ENCODE peak calls at places on chromosomes 4 and X, in ten cellular contexts. C is K562, I is body of pancreas, L is GM12878, F is HCT116, D is uterus, A is tibial nerve, B is testis, V is transverse colon, G is HepG2. K is an unnamed sample.

GRCh38 chr4:188495169-188495568 is 355.9 kb downstream of the TRIML1 start:
- DNase-seq in C (no peak), I (no peak), L (no peak), F (no peak), D (no peak), A (no peak), B (no peak), V (no peak), G (no peak), K (no peak)

GRCh38 chrX:85288992-85289723 is 45.4 kb downstream of the ZNF711 start:
- DNase-seq in C (peak; percentile 8), I (no peak), L (no peak), F (no peak), D (no peak), A (no peak), B (no peak), V (no peak), G (no peak), K (no peak)

GRCh38 chr4:10172278-10173038 is 55.9 kb upstream of the WDR1 start:
- DNase-seq in C (no peak), I (no peak), L (no peak), F (no peak), D (no peak), A (no peak), B (no peak), V (no peak), G (no peak), K (no peak)

GRCh38 chr4:83356899-83357661 is 22.4 kb upstream of the HPSE start:
- DNase-seq in C (no peak), I (no peak), L (no peak), F (peak; percentile 48), D (no peak), A (no peak), B (no peak), V (no peak), G (peak; percentile 76), K (no peak)

GRCh38 chrX:73965833-73966232 is 338.1 kb upstream of the ZCCHC13 start:
- DNase-seq in C (no peak), I (no peak), L (no peak), F (no peak), D (no peak), A (no peak), B (no peak), V (no peak), G (no peak), K (no peak)

GRCh38 chr4:73679836-73680235 is 59.6 kb upstream of the RASSF6 start:
- DNase-seq in C (no peak), I (no peak), L (no peak), F (no peak), D (no peak), A (no peak), B (no peak), V (no peak), G (no peak), K (no peak)

GRCh38 chr4:52110171-52110570 is 59.1 kb downstream of the SPATA18 start:
- DNase-seq in C (no peak), I (no peak), L (no peak), F (no peak), D (no peak), A (no peak), B (no peak), V (no peak), G (no peak), K (no peak)

GRCh38 chrX:34918856-34919255 is 23.7 kb upstream of the FAM47B start:
- DNase-seq in C (no peak), I (no peak), L (no peak), F (no peak), D (no peak), A (no peak), B (peak; percentile 23), V (no peak), G (peak; percentile 9), K (no peak)

GRCh38 chr4:105122334-105122733 is 24.3 kb upstream of the TET2 start:
- DNase-seq in C (no peak), I (no peak), L (no peak), F (no peak), D (no peak), A (no peak), B (no peak), V (no peak), G (no peak), K (no peak)

GRCh38 chr4:184591070-184591677 is 58.1 kb downstream of the CASP3 start:
- DNase-seq in C (no peak), I (no peak), L (no peak), F (no peak), D (no peak), A (no peak), B (no peak), V (no peak), G (no peak), K (no peak)

GRCh38 chr4:101471201-101471600 is 123.9 kb upstream of the PPP3CA start:
- DNase-seq in C (no peak), I (no peak), L (no peak), F (no peak), D (no peak), A (no peak), B (no peak), V (no peak), G (no peak), K (no peak)

GRCh38 chrX:73213734-73214133 is 917 bp downstream of the NAP1L2 start:
- DNase-seq in C (no peak), I (no peak), L (no peak), F (no peak), D (no peak), A (no peak), B (no peak), V (no peak), G (no peak), K (no peak)

GRCh38 chr4:183333202-183333601 is 11.0 kb upstream of the CLDN24 start:
- DNase-seq in C (no peak), I (no peak), L (no peak), F (no peak), D (no peak), A (no peak), B (no peak), V (no peak), G (no peak), K (no peak)

GRCh38 chr4:183337833-183338232 is 15.6 kb upstream of the CLDN24 start:
- DNase-seq in C (no peak), I (peak; percentile 9), L (no peak), F (no peak), D (no peak), A (no peak), B (no peak), V (no peak), G (no peak), K (no peak)

GRCh38 chr4:183333983-183334382 is 11.8 kb upstream of the CLDN24 start:
- DNase-seq in C (no peak), I (no peak), L (no peak), F (peak; percentile 62), D (no peak), A (no peak), B (no peak), V (no peak), G (peak; percentile 81), K (no peak)

GRCh38 chr4:183337349-183337748 is 15.1 kb upstream of the CLDN24 start:
- DNase-seq in C (no peak), I (peak; percentile 3), L (no peak), F (no peak), D (no peak), A (no peak), B (no peak), V (no peak), G (no peak), K (no peak)

DNA sequence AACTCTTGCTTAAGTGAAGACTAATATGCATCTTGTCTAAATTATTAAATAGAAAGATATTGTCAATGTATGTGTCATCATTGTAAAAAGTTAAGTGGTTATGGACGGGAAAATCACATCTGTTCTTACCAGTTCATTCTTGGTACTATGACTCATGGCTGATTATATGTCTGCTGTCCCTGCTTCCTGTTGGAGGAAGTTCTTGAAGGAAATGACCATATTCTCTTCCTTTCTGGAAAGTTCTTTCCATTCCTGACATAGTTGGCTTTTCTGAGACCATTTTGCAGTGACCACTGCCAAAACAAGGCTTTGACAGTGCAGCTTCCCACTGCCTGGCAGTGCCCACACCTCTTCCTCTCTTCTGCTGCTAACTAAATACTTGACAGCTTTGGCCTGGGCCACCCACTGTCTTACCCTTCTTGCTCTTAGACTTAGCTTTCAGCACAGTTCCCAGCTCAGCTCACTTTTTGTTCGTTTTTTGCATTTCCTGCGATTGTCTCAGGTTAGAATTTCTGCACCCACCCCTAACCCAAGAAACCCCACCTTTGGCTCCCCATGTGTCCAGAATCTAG is 13.2 kb upstream of the CLDN24 start:
- DNase-seq in C (no peak), I (no peak), L (no peak), F (peak; percentile 68), D (no peak), A (no peak), B (no peak), V (no peak), G (peak; percentile 31), K (no peak)
- TF ChIP-seq POLR2A in C (no peak), I (no peak), L (no peak), F (no peak), D (no peak), A (no peak), B (no peak), V (no peak), G (no peak), K (no peak)

DNA sequence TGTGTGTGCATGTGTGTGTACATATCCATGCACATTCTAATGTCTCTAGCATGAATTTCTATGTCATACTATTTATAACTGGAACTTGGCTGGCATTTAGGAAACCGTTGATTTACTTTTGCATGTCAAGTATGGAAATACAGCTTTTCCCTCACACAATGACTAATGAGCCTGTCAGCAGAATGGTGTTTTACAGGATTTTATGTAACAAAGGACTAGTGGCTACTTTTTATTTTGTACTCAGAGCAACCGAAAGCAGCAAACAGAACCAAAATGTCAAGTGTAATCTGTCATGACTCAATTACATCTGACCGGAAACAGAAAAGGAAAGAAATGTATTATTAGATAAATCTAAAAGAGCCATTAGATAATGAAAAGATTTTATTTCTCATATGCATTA is 1911.6 kb upstream of the AGA start:
- DNase-seq in C (no peak), I (no peak), L (no peak), F (no peak), D (no peak), A (no peak), B (no peak), V (no peak), G (no peak), K (no peak)
- H3K36me3 ChIP-seq in C (no peaks in the 10 kb centered on the region), I (no peaks in the 10 kb centered on the region), L (no peaks in the 10 kb centered on the region), F (no peaks in the 10 kb centered on the region), D (no peaks in the 10 kb centered on the region), A (no peaks in the 10 kb centered on the region), B (no peaks in the 10 kb centered on the region), V (no peaks in the 10 kb centered on the region), G (no peaks in the 10 kb centered on the region), K (no peaks in the 10 kb centered on the region)

GRCh38 chr4:2411786-2412510 is 6.5 kb downstream of the ZFYVE28 start:
- DNase-seq in C (no peak), I (no peak), L (peak; percentile 52), F (no peak), D (no peak), A (no peak), B (no peak), V (no peak), G (no peak), K (no peak)
- H3K27ac ChIP-seq in C (peak overlapping the region; percentile 84), I (peak overlapping the region; percentile 67), L (peak overlapping the region; percentile 60), F (peak overlapping the region; percentile 91), D (no peak overlapping the region), A (peak overlapping the region; percentile 73), B (no peak overlapping the region), V (peak overlapping the region; percentile 91), G (no peak overlapping the region), K (peak overlapping the region; percentile 67)

DNA sequence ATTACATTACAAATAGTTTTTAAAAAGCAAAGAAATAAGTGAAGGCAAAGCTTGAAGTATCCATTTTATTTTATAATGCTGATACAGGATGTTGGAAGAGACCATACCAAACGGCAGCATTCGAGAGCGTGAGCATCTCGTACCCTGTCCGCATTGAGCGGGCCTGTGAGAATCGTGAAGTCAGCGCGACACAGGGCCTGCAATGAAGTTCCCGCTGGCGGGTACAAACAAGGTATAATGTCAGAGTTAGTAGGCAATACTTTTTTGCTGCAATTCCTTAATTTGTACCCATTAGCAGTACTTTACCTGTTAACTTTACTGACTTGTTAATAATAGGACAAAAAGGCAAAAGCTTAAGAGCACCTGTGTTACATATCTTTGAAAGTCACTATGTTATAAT is 19.0 kb downstream of the HNRNPD start:
- DNase-seq in C (no peak), I (no peak), L (no peak), F (no peak), D (no peak), A (no peak), B (no peak), V (no peak), G (no peak), K (no peak)
- TF ChIP-seq POLR2A in C (no peak), I (no peak), L (no peak), F (no peak), D (no peak), A (no peak), B (no peak), V (no peak), G (no peak), K (no peak)